ENCODE peak calls at places on chromosome X, in six cellular contexts. K is GM23338, G is OCI-LY7, B is HCT116, P is Karpas-422, T is GM23248. E is an unnamed sample.

GRCh38 chrX:103628386-103629290 is at the start of gene TCEAL1:
- DNase-seq in K (peak; percentile 58), G (peak; percentile 79), B (no peak), P (peak; percentile 62), T (peak; percentile 63), E (peak; percentile 52)

GRCh38 chrX:3263681-3264126 is 82.7 kb downstream of the MXRA5 start:
- DNase-seq in K (no peak), G (no peak), B (no peak), P (no peak), T (peak; percentile 41), E (no peak)

GRCh38 chrX:41238543-41238942 is 95.4 kb upstream of the DDX3X start:
- DNase-seq in K (no peak), G (no peak), B (no peak), P (no peak), T (peak; percentile 55), E (no peak)

GRCh38 chrX:72498782-72499181 is 73.9 kb downstream of the HDAC8 start:
- DNase-seq in K (peak; percentile 31), G (peak; percentile 30), B (no peak), P (peak; percentile 80), T (no peak), E (no peak)

GRCh38 chrX:150143721-150144440 is 205.6 kb upstream of the EOLA2 start:
- DNase-seq in K (no peak), G (no peak), B (no peak), P (no peak), T (no peak), E (no peak)

GRCh38 chrX:72358313-72358712 is 52.6 kb upstream of the CITED1 start:
- DNase-seq in K (no peak), G (no peak), B (no peak), P (no peak), T (peak; percentile 62), E (no peak)

GRCh38 chrX:18227458-18227857 is 6.8 kb upstream of the BEND2 start:
- DNase-seq in K (no peak), G (no peak), B (no peak), P (no peak), T (no peak), E (no peak)

GRCh38 chrX:105299286-105299685 is 78.8 kb upstream of the TEX13A start:
- DNase-seq in K (peak; percentile 49), G (no peak), B (no peak), P (no peak), T (no peak), E (no peak)

GRCh38 chrX:69096963-69097362 is 68.3 kb downstream of the PJA1 start:
- DNase-seq in K (no peak), G (no peak), B (no peak), P (no peak), T (no peak), E (peak; percentile 45)

GRCh38 chrX:74179071-74179470 is 124.9 kb upstream of the ZCCHC13 start:
- DNase-seq in K (no peak), G (no peak), B (no peak), P (no peak), T (peak; percentile 39), E (no peak)

GRCh38 chrX:33307954-33308353 is 96.6 kb upstream of the DMD start:
- DNase-seq in K (no peak), G (no peak), B (no peak), P (no peak), T (no peak), E (no peak)

GRCh38 chrX:68432648-68433047 is 647 bp downstream of the OPHN1 start:
- DNase-seq in K (no peak), G (no peak), B (no peak), P (no peak), T (peak; percentile 60), E (peak; percentile 23)

GRCh38 chrX:45748443-45748842 is 547.8 kb upstream of the DIPK2B start:
- DNase-seq in K (no peak), G (no peak), B (no peak), P (no peak), T (peak; percentile 20), E (no peak)

GRCh38 chrX:121000589-121000988 is 15.0 kb upstream of the CT47A1 start:
- DNase-seq in K (peak; percentile 26), G (peak; percentile 3), B (peak; percentile 36), P (peak; percentile 65), T (peak; percentile 19), E (peak; percentile 3)

GRCh38 chrX:2425281-2426071 is 75.3 kb downstream of the DHRSX start:
- DNase-seq in K (peak; percentile 66), G (peak; percentile 21), B (no peak), P (peak; percentile 7), T (no peak), E (no peak)

GRCh38 chrX:45769919-45770582 is 569.4 kb upstream of the DIPK2B start:
- DNase-seq in K (no peak), G (no peak), B (no peak), P (no peak), T (peak; percentile 89), E (peak; percentile 9)

GRCh38 chrX:129678176-129678880 is 23.6 kb upstream of the APLN start:
- DNase-seq in K (peak; percentile 32), G (no peak), B (no peak), P (peak; percentile 71), T (peak; percentile 62), E (peak; percentile 62)

GRCh38 chrX:115949900-115950822 is 220.4 kb upstream of the AGTR2 start:
- DNase-seq in K (peak; percentile 46), G (no peak), B (no peak), P (peak; percentile 88), T (no peak), E (peak; percentile 62)

GRCh38 chrX:30706216-30706775 is 53.1 kb downstream of the GK start:
- DNase-seq in K (no peak), G (no peak), B (no peak), P (no peak), T (no peak), E (no peak)

GRCh38 chrX:53723381-53723780 is 36.9 kb upstream of the HUWE1 start:
- DNase-seq in K (no peak), G (no peak), B (no peak), P (no peak), T (no peak), E (no peak)

GRCh38 chrX:7191681-7192110 is 43.7 kb upstream of the PUDP start:
- DNase-seq in K (peak; percentile 51), G (peak; percentile 14), B (no peak), P (peak; percentile 73), T (peak; percentile 4), E (no peak)

GRCh38 chrX:112967341-112967740 is 126.7 kb upstream of the AMOT start:
- DNase-seq in K (no peak), G (no peak), B (no peak), P (no peak), T (peak; percentile 49), E (no peak)

GRCh38 chrX:3136161-3136961 is 95.1 kb downstream of the ARSF start:
- DNase-seq in K (peak; percentile 56), G (no peak), B (no peak), P (no peak), T (no peak), E (no peak)

GRCh38 chrX:129510331-129510730 is 13.0 kb downstream of the SMARCA1 start:
- DNase-seq in K (no peak), G (no peak), B (no peak), P (no peak), T (no peak), E (no peak)

GRCh38 chrX:130176354-130176776 is 4.6 kb downstream of the RAB33A start:
- DNase-seq in K (no peak), G (peak; percentile 63), B (no peak), P (peak; percentile 60), T (peak; percentile 44), E (no peak)

GRCh38 chrX:153919281-153919680 is 6.8 kb downstream of the ARHGAP4 start:
- DNase-seq in K (no peak), G (no peak), B (no peak), P (no peak), T (no peak), E (no peak)

GRCh38 chrX:153922286-153922573 is 3.8 kb downstream of the ARHGAP4 start:
- DNase-seq in K (no peak), G (no peak), B (no peak), P (no peak), T (no peak), E (no peak)

GRCh38 chrX:153921511-153922285 is 4.4 kb downstream of the ARHGAP4 start:
- DNase-seq in K (no peak), G (no peak), B (no peak), P (no peak), T (peak; percentile 45), E (peak; percentile 78)

GRCh38 chrX:153920546-153920945 is 5.5 kb downstream of the ARHGAP4 start:
- DNase-seq in K (no peak), G (no peak), B (no peak), P (no peak), T (no peak), E (no peak)

GRCh38 chrX:153921070-153921469 is 5.0 kb downstream of the ARHGAP4 start:
- DNase-seq in K (no peak), G (no peak), B (no peak), P (no peak), T (peak; percentile 43), E (peak; percentile 47)
- H3K9me2 ChIP-seq in K (no peaks in the 10 kb centered on the region), G (no peaks in the 10 kb centered on the region), B (no peaks in the 10 kb centered on the region), P (no peaks in the 10 kb centered on the region), T (no peaks in the 10 kb centered on the region), E (no peaks in the 10 kb centered on the region)

DNA sequence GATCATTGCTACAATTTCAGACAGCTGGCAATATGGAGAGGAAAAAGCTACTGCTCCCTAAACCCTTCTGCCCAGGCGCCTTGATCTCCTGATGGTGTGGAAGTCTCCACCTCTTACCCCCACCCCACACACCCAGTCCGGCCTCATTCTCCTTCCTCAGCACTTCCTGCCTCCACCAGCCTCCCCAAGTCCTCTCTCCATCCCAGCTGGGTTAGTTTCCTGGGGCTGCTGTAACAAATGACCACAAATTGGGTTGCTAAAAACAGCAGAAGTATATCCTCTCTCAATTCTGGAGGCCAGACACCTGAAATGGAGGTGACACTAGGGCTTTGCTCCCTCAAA is 1.1 kb upstream of the CCNQ start:
- DNase-seq in K (peak; percentile 14), G (peak; percentile 26), B (no peak), P (no peak), T (peak; percentile 27), E (no peak)
- H3K9me2 ChIP-seq in K (no peaks in the 10 kb centered on the region), G (no peaks in the 10 kb centered on the region), B (no peaks in the 10 kb centered on the region), P (no peaks in the 10 kb centered on the region), T (no peaks in the 10 kb centered on the region), E (no peaks in the 10 kb centered on the region)

GRCh38 chrX:155061770-155062169 is 9.2 kb downstream of the CMC4 start:
- DNase-seq in K (no peak), G (no peak), B (no peak), P (no peak), T (no peak), E (no peak)
- H3K9me2 ChIP-seq in K (no peaks in the 10 kb centered on the region), G (no peaks in the 10 kb centered on the region), B (no peaks in the 10 kb centered on the region), P (no peaks in the 10 kb centered on the region), T (no peaks in the 10 kb centered on the region), E (no peaks in the 10 kb centered on the region)

GRCh38 chrX:127030011-127030738 is 210.6 kb downstream of the PRR32 start:
- DNase-seq in K (no peak), G (no peak), B (no peak), P (no peak), T (no peak), E (no peak)
- H3K9me2 ChIP-seq in K (no peaks in the 10 kb centered on the region), G (no peaks in the 10 kb centered on the region), B (no peaks in the 10 kb centered on the region), P (peaks cover under 1% of the 10 kb centered on the region), T (no peaks in the 10 kb centered on the region), E (no peaks in the 10 kb centered on the region)

DNA sequence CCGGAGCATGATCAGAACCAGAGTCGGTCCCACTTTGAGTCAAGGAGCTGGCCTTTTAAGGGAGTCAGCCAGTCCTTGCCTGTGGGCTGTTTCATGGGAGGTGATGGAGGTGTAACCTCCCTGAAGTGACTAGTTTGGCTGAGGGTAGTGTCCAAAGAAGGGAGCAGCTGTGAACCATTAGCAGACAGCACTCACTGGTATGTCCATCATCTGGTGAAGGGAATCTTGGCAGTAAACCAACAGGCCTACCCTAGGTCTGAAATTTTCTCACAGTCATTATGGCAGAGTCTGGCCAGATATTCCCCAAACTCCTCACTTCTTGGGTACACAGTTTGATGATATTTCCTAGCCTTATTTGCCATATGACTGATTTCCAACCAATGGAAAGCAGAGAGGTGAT is 12.2 kb upstream of the REPS2 start:
- DNase-seq in K (no peak), G (no peak), B (no peak), P (no peak), T (no peak), E (no peak)
- H3K9me2 ChIP-seq in K (no peaks in the 10 kb centered on the region), G (no peaks in the 10 kb centered on the region), B (no peaks in the 10 kb centered on the region), P (no peaks in the 10 kb centered on the region), T (no peaks in the 10 kb centered on the region), E (no peaks in the 10 kb centered on the region)

E was measured in SK-N-SH.